ENCODE peak calls at places on chromosome 20, in eight cellular contexts. Y is stimulated activated CD4-positive, alpha-beta T cell treated with anti-CD3 and anti-CD28 coated beads, Interleukin-1b, Interleukin-23, amount 100 ng/mL, for 24 hours; C is activated CD4-positive, alpha-beta T cell treated with anti-CD3 and anti-CD28 coated beads, Interleukin-2, amount 10 ng/mL, durations not matched to agents 7 days and 5 days; E is NCI-H446 treated with DMSO at 0.1 percent for 48 hours; N is left cardiac atrium; X is body of pancreas; B is CD8-positive, alpha-beta T cell; L is HFFc6. K is an unnamed sample.

GRCh38 chr20:57281900-57282299 is 15.5 kb upstream of the BMP7 start:
- DNase-seq in Y (no peak), C (no peak), E (no peak), N (no peak), X (no peak), B (no peak), L (no peak), K (no peak)

GRCh38 chr20:31841928-31842327 is 3.5 kb downstream of the FOXS1 start:
- DNase-seq in Y (no peak), C (no peak), E (no peak), N (peak; percentile 72), X (no peak), B (no peak), L (peak; percentile 59), K (no peak)

GRCh38 chr20:55079917-55080316 is 604.5 kb downstream of the DOK5 start:
- DNase-seq in Y (no peak), C (no peak), E (no peak), N (no peak), X (no peak), B (no peak), L (no peak), K (no peak)

GRCh38 chr20:33250666-33251065 is 14.9 kb downstream of the BPIFA1 start:
- DNase-seq in Y (no peak), C (no peak), E (peak; percentile 37), N (no peak), X (no peak), B (no peak), L (no peak), K (no peak)

GRCh38 chr20:36467076-36467999 is 74.0 kb upstream of the MYL9 start:
- DNase-seq in Y (no peak), C (peak; percentile 55), E (peak; percentile 25), N (peak; percentile 73), X (peak; percentile 83), B (peak; percentile 45), L (peak; percentile 63), K (peak; percentile 70)

GRCh38 chr20:21387528-21387927 is 9.8 kb downstream of the NKX2-4 start:
- DNase-seq in Y (no peak), C (no peak), E (no peak), N (no peak), X (no peak), B (no peak), L (no peak), K (no peak)

GRCh38 chr20:31670371-31671228 is 32.9 kb downstream of the COX4I2 start:
- DNase-seq in Y (no peak), C (no peak), E (no peak), N (peak; percentile 72), X (peak; percentile 93), B (no peak), L (no peak), K (no peak)

GRCh38 chr20:22796465-22797077 is 212.2 kb upstream of the FOXA2 start:
- DNase-seq in Y (no peak), C (no peak), E (no peak), N (no peak), X (no peak), B (no peak), L (no peak), K (no peak)

GRCh38 chr20:54123587-54124180 is 50.1 kb downstream of the CYP24A1 start:
- DNase-seq in Y (no peak), C (no peak), E (no peak), N (no peak), X (peak; percentile 41), B (no peak), L (peak; percentile 97), K (no peak)

GRCh38 chr20:16407251-16408067 is 165.8 kb downstream of the KIF16B start:
- DNase-seq in Y (no peak), C (no peak), E (no peak), N (no peak), X (no peak), B (no peak), L (no peak), K (no peak)

GRCh38 chr20:15902493-15902892 is 670.8 kb downstream of the KIF16B start:
- DNase-seq in Y (no peak), C (no peak), E (no peak), N (no peak), X (peak; percentile 8), B (no peak), L (no peak), K (no peak)

GRCh38 chr20:25281541-25281991 is 33.7 kb downstream of the PYGB start:
- DNase-seq in Y (no peak), C (no peak), E (no peak), N (peak; percentile 18), X (peak; percentile 14), B (no peak), L (no peak), K (no peak)

GRCh38 chr20:21514553-21515251 is 838 bp upstream of the NKX2-2 start:
- DNase-seq in Y (no peak), C (no peak), E (no peak), N (no peak), X (peak; percentile 40), B (no peak), L (no peak), K (no peak)

GRCh38 chr20:64003970-64004725 is 23.2 kb downstream of the PRPF6 start:
- DNase-seq in Y (no peak), C (no peak), E (no peak), N (no peak), X (no peak), B (no peak), L (no peak), K (no peak)

GRCh38 chr20:7773511-7773910 is 166.7 kb downstream of the HAO1 start:
- DNase-seq in Y (no peak), C (no peak), E (no peak), N (no peak), X (no peak), B (no peak), L (no peak), K (no peak)

GRCh38 chr20:60069626-60070025 is 111.4 kb downstream of the CDH26 start:
- DNase-seq in Y (no peak), C (no peak), E (no peak), N (no peak), X (no peak), B (no peak), L (no peak), K (no peak)

GRCh38 chr20:60258255-60258863 is 300.1 kb downstream of the CDH26 start:
- DNase-seq in Y (no peak), C (no peak), E (no peak), N (no peak), X (no peak), B (no peak), L (no peak), K (no peak)

GRCh38 chr20:43954704-43955243 is 40.1 kb downstream of the TOX2 start:
- DNase-seq in Y (no peak), C (no peak), E (no peak), N (no peak), X (no peak), B (no peak), L (no peak), K (no peak)

GRCh38 chr20:59585714-59586404 is 18.5 kb upstream of the PHACTR3 start:
- DNase-seq in Y (no peak), C (no peak), E (no peak), N (no peak), X (no peak), B (no peak), L (no peak), K (no peak)

GRCh38 chr20:2806351-2806701 is 5.9 kb upstream of the CPXM1 start:
- DNase-seq in Y (no peak), C (no peak), E (no peak), N (no peak), X (no peak), B (no peak), L (no peak), K (no peak)